ENCODE peak calls at places on chromosomes 4 and X, in four cellular contexts. F is SK-N-SH, K is H1, Q is K562. N is an unnamed sample.
A peak's percentile ranks its signal among the peaks of the same experiment; 100 is the strongest.

GRCh38 chrX:331772-332495 is 13.3 kb upstream of the GTPBP6 start:
- DNase-seq in F (no peak), K (no peak), Q (no peak), N (no peak)

GRCh38 chrX:150258176-150258425 is 105.0 kb upstream of the MAMLD1 start:
- DNase-seq in F (no peak), K (no peak), Q (no peak), N (no peak)

GRCh38 chr4:47372561-47372960 is 90.9 kb downstream of the COMMD8 start:
- DNase-seq in F (peak; percentile 21), K (no peak), Q (no peak), N (no peak)

GRCh38 chrX:38654302-38654701 is 93.0 kb downstream of the TSPAN7 start:
- DNase-seq in F (peak; percentile 35), K (no peak), Q (peak; percentile 58), N (no peak)

GRCh38 chrX:53682885-53683555 is 3.5 kb downstream of the HUWE1 start:
- DNase-seq in F (peak; percentile 47), K (no peak), Q (peak; percentile 67), N (peak; percentile 13)

GRCh38 chr4:153790962-153791551 is 2.2 kb upstream of the SFRP2 start:
- DNase-seq in F (peak; percentile 78), K (peak; percentile 51), Q (no peak), N (peak; percentile 84)

GRCh38 chr4:142191901-142192300 is 555.5 kb downstream of the IL15 start:
- DNase-seq in F (no peak), K (no peak), Q (no peak), N (no peak)

GRCh38 chr4:68904786-68905185 is 46.8 kb downstream of the UGT2A3 start:
- DNase-seq in F (no peak), K (no peak), Q (peak; percentile 6), N (peak; percentile 17)

GRCh38 chr4:108010167-108010566 is 20.5 kb downstream of the HADH start:
- DNase-seq in F (no peak), K (no peak), Q (no peak), N (no peak)

GRCh38 chr4:110074570-110074969 is 123.8 kb downstream of the ELOVL6 start:
- DNase-seq in F (no peak), K (no peak), Q (no peak), N (no peak)

GRCh38 chr4:88613417-88613875 is 21.2 kb downstream of the HERC3 start:
- DNase-seq in F (no peak), K (no peak), Q (no peak), N (no peak)

GRCh38 chr4:105140684-105141490 is 5.8 kb upstream of the TET2 start:
- DNase-seq in F (peak; percentile 55), K (no peak), Q (peak; percentile 66), N (no peak)
- TF ChIP-seq TEAD4 in F (no peak), K (no peak), Q (no peak), N (no peak)

GRCh38 chr4:173167793-173168395 is 717 bp upstream of the GALNT7 start:
- DNase-seq in F (peak; percentile 63), K (no peak), Q (peak; percentile 75), N (peak; percentile 49)
- TF ChIP-seq TEAD4 in F (no peak), K (no peak), Q (no peak), N (no peak)

GRCh38 chrX:12360991-12361598 is 222.8 kb downstream of the FRMPD4 start:
- DNase-seq in F (no peak), K (no peak), Q (no peak), N (no peak)

GRCh38 chrX:12360389-12360788 is 222.1 kb downstream of the FRMPD4 start:
- DNase-seq in F (no peak), K (no peak), Q (no peak), N (no peak)
- TF ChIP-seq TEAD4 in F (no peak), K (no peak), Q (no peak), N (no peak)

DNA sequence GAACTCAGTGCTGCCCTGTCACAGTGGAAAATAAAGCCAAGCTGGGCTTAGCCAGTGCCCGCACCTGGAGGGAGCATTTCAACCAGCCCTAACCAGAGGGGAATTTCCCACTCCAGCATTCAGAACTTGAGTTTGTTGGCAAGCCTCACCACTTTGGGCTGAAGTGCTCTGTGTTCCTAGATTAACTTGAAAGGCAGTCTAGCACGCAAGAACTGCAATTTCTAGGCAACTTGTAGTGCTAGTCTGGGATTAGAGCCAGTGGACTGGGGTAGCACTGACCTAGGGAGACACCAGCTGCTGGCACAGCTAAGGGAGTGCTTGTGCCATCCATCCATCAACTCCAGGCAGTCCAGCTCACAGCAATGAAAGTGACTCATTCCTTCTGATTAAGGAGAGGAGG is 1060.6 kb upstream of the GRID2 start:
- DNase-seq in F (no peak), K (no peak), Q (no peak), N (no peak)
- TF ChIP-seq TEAD4 in F (no peak), K (no peak), Q (no peak), N (no peak)

GRCh38 chr4:103144926-103145325 is 45.3 kb upstream of the BDH2 start:
- DNase-seq in F (no peak), K (no peak), Q (no peak), N (no peak)
- TF ChIP-seq TEAD4 in F (no peak), K (no peak), Q (no peak), N (no peak)